ENCODE peak calls at places on chromosomes 1 and 21, in four cellular contexts. One of them, this sample, is unnamed.

GRCh38 chr21:26776320-26777021 is 68.7 kb downstream of the ADAMTS1 start:
- DNase-seq in fibroblast of lung: peak; percentile 37
- DNase-seq in CD8-positive, alpha-beta memory T cell: no peak
- DNase-seq in AG04450: no peak
- DNase-seq in this sample: peak; percentile 21

GRCh38 chr1:59107916-59108315 is 189.0 kb upstream of the FGGY start:
- DNase-seq in AG04450: no peak
- DNase-seq in fibroblast of lung: no peak
- DNase-seq in CD8-positive, alpha-beta memory T cell: no peak
- DNase-seq in this sample: peak; percentile 54

GRCh38 chr1:186297439-186297838 is 77.6 kb downstream of the TPR start:
- DNase-seq in fibroblast of lung: no peak
- DNase-seq in CD8-positive, alpha-beta memory T cell: no peak
- DNase-seq in AG04450: no peak
- DNase-seq in this sample: no peak

GRCh38 chr1:13855554-13855953 is 155.6 kb downstream of the PRDM2 start:
- DNase-seq in CD8-positive, alpha-beta memory T cell: no peak
- DNase-seq in fibroblast of lung: no peak
- DNase-seq in AG04450: no peak
- DNase-seq in this sample: no peak

GRCh38 chr1:31704261-31705079 is 653 bp upstream of the COL16A1 start:
- DNase-seq in AG04450: no peak
- DNase-seq in CD8-positive, alpha-beta memory T cell: no peak
- DNase-seq in fibroblast of lung: peak; percentile 78
- DNase-seq in this sample: no peak

GRCh38 chr21:38814126-38815059 is 8.7 kb downstream of the ETS2 start:
- DNase-seq in fibroblast of lung: no peak
- DNase-seq in AG04450: no peak
- DNase-seq in CD8-positive, alpha-beta memory T cell: no peak
- DNase-seq in this sample: no peak

GRCh38 chr1:40612345-40612831 is 53.1 kb downstream of the RIMS3 start:
- DNase-seq in fibroblast of lung: peak; percentile 49
- DNase-seq in CD8-positive, alpha-beta memory T cell: peak; percentile 58
- DNase-seq in AG04450: peak; percentile 8
- DNase-seq in this sample: no peak

GRCh38 chr1:228303596-228303995 is 95.8 kb downstream of the OBSCN start:
- DNase-seq in CD8-positive, alpha-beta memory T cell: no peak
- DNase-seq in AG04450: no peak
- DNase-seq in fibroblast of lung: no peak
- DNase-seq in this sample: peak; percentile 32

GRCh38 chr1:212021563-212021962 is 13.8 kb downstream of the INTS7 start:
- DNase-seq in CD8-positive, alpha-beta memory T cell: no peak
- DNase-seq in AG04450: no peak
- DNase-seq in fibroblast of lung: no peak
- DNase-seq in this sample: no peak

GRCh38 chr1:167033646-167034045 is 44.6 kb downstream of the MAEL start:
- DNase-seq in CD8-positive, alpha-beta memory T cell: no peak
- DNase-seq in AG04450: no peak
- DNase-seq in fibroblast of lung: no peak
- DNase-seq in this sample: no peak

GRCh38 chr21:38263493-38263892 is 6.7 kb downstream of the KCNJ15 start:
- DNase-seq in AG04450: no peak
- DNase-seq in CD8-positive, alpha-beta memory T cell: no peak
- DNase-seq in fibroblast of lung: peak; percentile 91
- DNase-seq in this sample: no peak

GRCh38 chr1:76500111-76500510 is 367.2 kb upstream of the ST6GALNAC5 start:
- DNase-seq in AG04450: no peak
- DNase-seq in fibroblast of lung: no peak
- DNase-seq in CD8-positive, alpha-beta memory T cell: no peak
- DNase-seq in this sample: no peak

GRCh38 chr1:171610385-171610784 is 11.7 kb upstream of the MYOCOS start:
- DNase-seq in fibroblast of lung: peak; percentile 60
- DNase-seq in AG04450: no peak
- DNase-seq in CD8-positive, alpha-beta memory T cell: no peak
- DNase-seq in this sample: no peak

GRCh38 chr1:159964144-159964543 is 10.1 kb upstream of the SLAMF9 start:
- DNase-seq in AG04450: no peak
- DNase-seq in fibroblast of lung: no peak
- DNase-seq in CD8-positive, alpha-beta memory T cell: no peak
- DNase-seq in this sample: no peak

GRCh38 chr1:22506130-22506692 is 54.6 kb downstream of the ZBTB40 start:
- DNase-seq in AG04450: no peak
- DNase-seq in fibroblast of lung: no peak
- DNase-seq in CD8-positive, alpha-beta memory T cell: no peak
- DNase-seq in this sample: no peak

GRCh38 chr1:77271851-77272250 is 10.0 kb upstream of the AK5 start:
- DNase-seq in AG04450: no peak
- DNase-seq in CD8-positive, alpha-beta memory T cell: no peak
- DNase-seq in fibroblast of lung: peak; percentile 64
- DNase-seq in this sample: no peak

GRCh38 chr1:179137623-179138235 is 55.9 kb downstream of the TOR3A start:
- DNase-seq in CD8-positive, alpha-beta memory T cell: no peak
- DNase-seq in fibroblast of lung: no peak
- DNase-seq in AG04450: no peak
- DNase-seq in this sample: no peak

GRCh38 chr1:234915923-234916675 is 212.5 kb downstream of the TOMM20 start:
- DNase-seq in fibroblast of lung: no peak
- DNase-seq in CD8-positive, alpha-beta memory T cell: no peak
- DNase-seq in AG04450: no peak
- DNase-seq in this sample: no peak

GRCh38 chr1:12515234-12515633 is 102.8 kb downstream of the DHRS3 start:
- DNase-seq in fibroblast of lung: no peak
- DNase-seq in CD8-positive, alpha-beta memory T cell: no peak
- DNase-seq in AG04450: no peak
- DNase-seq in this sample: no peak
- H3K9me3 ChIP-seq in fibroblast of lung: no peaks in the 10 kb centered on the region
- H3K9me3 ChIP-seq in CD8-positive, alpha-beta memory T cell: no peaks in the 10 kb centered on the region
- H3K9me3 ChIP-seq in AG04450: no peaks in the 10 kb centered on the region
- H3K9me3 ChIP-seq in this sample: no peaks in the 10 kb centered on the region

DNA sequence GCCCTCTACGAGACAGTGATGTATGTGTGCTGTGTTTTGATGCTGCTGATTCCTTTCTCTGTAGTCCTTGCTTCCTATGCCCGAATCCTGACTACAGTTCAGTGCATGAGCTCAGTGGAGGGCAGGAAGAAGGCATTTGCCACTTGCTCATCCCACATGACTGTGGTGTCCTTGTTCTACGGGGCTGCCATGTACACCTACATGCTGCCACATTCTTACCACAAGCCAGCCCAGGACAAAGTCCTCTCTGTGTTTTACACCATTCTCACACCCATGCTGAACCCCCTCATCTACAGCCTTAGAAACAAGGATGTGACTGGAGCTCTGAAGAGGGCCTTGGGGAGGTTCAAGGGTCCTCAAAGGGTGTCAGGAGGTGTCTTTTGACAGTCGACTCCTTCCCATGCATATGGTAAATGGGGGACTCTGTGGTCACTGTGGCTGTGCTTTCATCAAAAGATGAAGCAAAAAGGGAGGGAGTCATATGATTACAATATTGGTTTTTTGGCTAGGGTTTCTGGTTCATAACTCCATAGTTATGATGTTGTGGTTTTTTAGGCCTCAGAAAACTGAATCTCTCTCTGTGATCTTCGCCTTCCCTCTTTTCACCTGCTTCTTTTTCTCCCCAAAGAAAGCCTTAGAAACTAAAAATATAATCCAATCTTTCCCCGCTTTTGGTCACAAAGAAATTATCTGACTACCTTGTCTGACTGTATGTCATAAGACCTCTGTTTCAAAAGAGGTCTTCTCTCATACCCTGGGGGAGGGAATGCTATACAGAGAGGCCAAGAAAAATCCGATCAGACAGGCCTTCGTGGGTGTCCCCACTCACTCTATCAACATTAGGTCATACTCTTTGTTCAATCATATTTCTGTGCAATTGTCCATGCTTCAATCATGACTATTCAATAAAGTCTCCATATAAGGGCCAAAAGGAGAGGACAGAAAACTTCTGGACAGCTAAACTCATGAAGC is 4.2 kb downstream of the OR2T1 start:
- DNase-seq in fibroblast of lung: no peak
- DNase-seq in CD8-positive, alpha-beta memory T cell: no peak
- DNase-seq in AG04450: no peak
- DNase-seq in this sample: no peak
- H3K9me3 ChIP-seq in fibroblast of lung: no peaks in the 10 kb centered on the region
- H3K9me3 ChIP-seq in CD8-positive, alpha-beta memory T cell: no peaks in the 10 kb centered on the region
- H3K9me3 ChIP-seq in AG04450: peaks cover 21% of the 10 kb centered on the region
- H3K9me3 ChIP-seq in this sample: peaks cover 4% of the 10 kb centered on the region

GRCh38 chr21:10575311-10575667 is 53.9 kb downstream of the TPTE start:
- DNase-seq in CD8-positive, alpha-beta memory T cell: no peak
- DNase-seq in AG04450: no peak
- DNase-seq in fibroblast of lung: no peak
- DNase-seq in this sample: no peak
- H3K9me3 ChIP-seq in CD8-positive, alpha-beta memory T cell: peaks cover 8% of the 10 kb centered on the region
- H3K9me3 ChIP-seq in AG04450: peaks cover 32% of the 10 kb centered on the region
- H3K9me3 ChIP-seq in fibroblast of lung: no peaks in the 10 kb centered on the region
- H3K9me3 ChIP-seq in this sample: peaks cover 3% of the 10 kb centered on the region

GRCh38 chr21:25350056-25350455 is 257.2 kb downstream of the MRPL39 start:
- DNase-seq in CD8-positive, alpha-beta memory T cell: no peak
- DNase-seq in AG04450: no peak
- DNase-seq in fibroblast of lung: peak; percentile 32
- DNase-seq in this sample: peak; percentile 37
- H3K9me3 ChIP-seq in CD8-positive, alpha-beta memory T cell: no peaks in the 10 kb centered on the region
- H3K9me3 ChIP-seq in AG04450: no peaks in the 10 kb centered on the region
- H3K9me3 ChIP-seq in fibroblast of lung: no peaks in the 10 kb centered on the region
- H3K9me3 ChIP-seq in this sample: no peaks in the 10 kb centered on the region

GRCh38 chr1:247164694-247165093 is 7.1 kb downstream of the ZNF124 start:
- DNase-seq in AG04450: no peak
- DNase-seq in CD8-positive, alpha-beta memory T cell: no peak
- DNase-seq in fibroblast of lung: no peak
- DNase-seq in this sample: no peak

GRCh38 chr1:247165674-247166073 is 6.1 kb downstream of the ZNF124 start:
- DNase-seq in CD8-positive, alpha-beta memory T cell: no peak
- DNase-seq in AG04450: no peak
- DNase-seq in fibroblast of lung: no peak
- DNase-seq in this sample: no peak
- H3K9me3 ChIP-seq in CD8-positive, alpha-beta memory T cell: peaks cover 29% of the 10 kb centered on the region
- H3K9me3 ChIP-seq in AG04450: peaks cover 10% of the 10 kb centered on the region
- H3K9me3 ChIP-seq in fibroblast of lung: no peaks in the 10 kb centered on the region
- H3K9me3 ChIP-seq in this sample: peaks cover 8% of the 10 kb centered on the region

GRCh38 chr21:42225042-42225441 is 6.1 kb downstream of the ABCG1 start:
- DNase-seq in fibroblast of lung: no peak
- DNase-seq in CD8-positive, alpha-beta memory T cell: no peak
- DNase-seq in AG04450: no peak
- DNase-seq in this sample: no peak
- H3K9me3 ChIP-seq in fibroblast of lung: no peaks in the 10 kb centered on the region
- H3K9me3 ChIP-seq in CD8-positive, alpha-beta memory T cell: no peaks in the 10 kb centered on the region
- H3K9me3 ChIP-seq in AG04450: no peaks in the 10 kb centered on the region
- H3K9me3 ChIP-seq in this sample: no peaks in the 10 kb centered on the region

GRCh38 chr1:248714248-248714647 is 11.7 kb upstream of the OR14I1 start:
- DNase-seq in CD8-positive, alpha-beta memory T cell: no peak
- DNase-seq in fibroblast of lung: peak; percentile 5
- DNase-seq in AG04450: no peak
- DNase-seq in this sample: no peak

GRCh38 chr1:248704556-248704955 is 2.0 kb upstream of the OR14I1 start:
- DNase-seq in AG04450: no peak
- DNase-seq in fibroblast of lung: no peak
- DNase-seq in CD8-positive, alpha-beta memory T cell: no peak
- DNase-seq in this sample: no peak

DNA sequence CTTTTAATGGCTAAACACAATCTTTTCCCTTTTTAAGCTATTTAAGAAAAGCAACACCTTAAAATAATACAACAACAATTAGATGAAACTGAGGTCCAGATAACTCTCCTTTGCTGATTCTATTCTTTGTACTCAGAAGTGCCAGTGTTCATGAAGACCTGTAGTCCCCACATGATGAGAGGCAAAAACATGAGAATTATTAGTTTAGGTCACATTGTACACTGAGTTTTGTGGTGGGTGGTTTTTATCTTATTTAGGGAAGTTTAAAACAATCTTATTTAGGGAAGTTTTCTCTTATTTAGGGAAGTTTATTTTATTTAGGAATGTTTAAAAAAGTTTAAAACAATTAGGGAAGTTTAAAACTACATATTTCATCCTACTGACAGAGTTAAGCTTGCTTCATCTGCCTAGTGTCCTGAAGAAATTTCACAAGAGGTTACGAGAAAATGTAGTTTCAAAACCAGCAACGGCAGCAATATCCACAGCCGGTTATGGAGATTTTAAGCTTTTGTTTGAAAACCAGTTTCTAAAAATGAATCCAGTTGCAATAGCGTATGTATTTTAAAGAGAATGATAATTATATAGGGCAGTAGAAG is 7.8 kb upstream of the OR14I1 start:
- DNase-seq in CD8-positive, alpha-beta memory T cell: no peak
- DNase-seq in fibroblast of lung: no peak
- DNase-seq in AG04450: no peak
- DNase-seq in this sample: no peak
- H3K9me3 ChIP-seq in CD8-positive, alpha-beta memory T cell: no peaks in the 10 kb centered on the region
- H3K9me3 ChIP-seq in fibroblast of lung: no peaks in the 10 kb centered on the region
- H3K9me3 ChIP-seq in AG04450: peaks cover 10% of the 10 kb centered on the region
- H3K9me3 ChIP-seq in this sample: peaks cover 4% of the 10 kb centered on the region

This sample was measured in SJSA1.